ENCODE peak calls at places on chromosomes 3 and 15, in four cellular contexts. One of them, this sample, is unnamed.
A peak's percentile ranks its signal among the peaks of the same experiment; 100 is the strongest.

GRCh38 chr3:136465296-136465695 is 215.2 kb downstream of the PCCB start:
- DNase-seq in naive B cell: no peak
- DNase-seq in cardiac muscle cell: no peak
- DNase-seq in uterus: no peak
- DNase-seq in this sample: no peak

GRCh38 chr3:174414902-174415301 is 444.2 kb upstream of the NAALADL2 start:
- DNase-seq in naive B cell: no peak
- DNase-seq in cardiac muscle cell: no peak
- DNase-seq in uterus: no peak
- DNase-seq in this sample: no peak

GRCh38 chr3:193553606-193554005 is 1.1 kb downstream of the ATP13A4 start:
- DNase-seq in naive B cell: no peak
- DNase-seq in cardiac muscle cell: no peak
- DNase-seq in uterus: no peak
- DNase-seq in this sample: no peak

GRCh38 chr3:126293370-126294082 is 63.7 kb downstream of the KLF15 start:
- DNase-seq in naive B cell: no peak
- DNase-seq in cardiac muscle cell: no peak
- DNase-seq in uterus: no peak
- DNase-seq in this sample: no peak

GRCh38 chr15:73433878-73434277 is 9.1 kb upstream of the REC114 start:
- DNase-seq in naive B cell: no peak
- DNase-seq in cardiac muscle cell: no peak
- DNase-seq in uterus: no peak
- DNase-seq in this sample: no peak

GRCh38 chr3:126508539-126508938 is 9.0 kb downstream of the UROC1 start:
- DNase-seq in naive B cell: no peak
- DNase-seq in cardiac muscle cell: no peak
- DNase-seq in uterus: no peak
- DNase-seq in this sample: peak; percentile 14

GRCh38 chr15:29942144-29942543 is 119.9 kb upstream of the TJP1 start:
- DNase-seq in naive B cell: no peak
- DNase-seq in cardiac muscle cell: peak; percentile 31
- DNase-seq in uterus: no peak
- DNase-seq in this sample: no peak

GRCh38 chr3:71251156-71251775 is 332.3 kb downstream of the FOXP1 start:
- DNase-seq in naive B cell: no peak
- DNase-seq in cardiac muscle cell: no peak
- DNase-seq in uterus: no peak
- DNase-seq in this sample: no peak

GRCh38 chr3:71010731-71011455 is 572.6 kb downstream of the FOXP1 start:
- DNase-seq in naive B cell: peak; percentile 70
- DNase-seq in cardiac muscle cell: no peak
- DNase-seq in uterus: no peak
- DNase-seq in this sample: no peak

GRCh38 chr3:47456984-47457383 is 18.8 kb downstream of the SCAP start:
- DNase-seq in naive B cell: no peak
- DNase-seq in cardiac muscle cell: no peak
- DNase-seq in uterus: no peak
- DNase-seq in this sample: no peak

This sample was measured in astrocyte of the hippocampus.